ENCODE peak calls at places on chromosome 20, in six cellular contexts. R is dorsolateral prefrontal cortex; F is BJ; V is tibial artery; K is heart right ventricle; G is CD8-positive, alpha-beta memory T cell. O is an unnamed sample. For H3K27me3, the result is how much of the 10 kb centered on the place peaks cover.

GRCh38 chr20:45346291-45346718 is 1.9 kb downstream of the SDC4 start:
- DNase-seq in R (no peak), F (no peak), V (peak), K (no peak), G (no peak), O (no peak)

GRCh38 chr20:41618807-41619294 is 674 bp upstream of the CHD6 start:
- DNase-seq in R (peak), F (no peak), V (no peak), K (no peak), G (no peak), O (no peak)

GRCh38 chr20:45306431-45306982 is at the start of gene RBPJL:
- DNase-seq in R (no peak), F (no peak), V (peak), K (no peak), G (peak), O (no peak)

GRCh38 chr20:5316188-5317158 is at the start of gene PROKR2:
- DNase-seq in R (peak), F (no peak), V (peak), K (peak), G (no peak), O (no peak)

GRCh38 chr20:35718972-35719635 is 19.9 kb downstream of the ROMO1 start:
- DNase-seq in R (no peak), F (no peak), V (no peak), K (no peak), G (no peak), O (no peak)

GRCh38 chr20:49615401-49616153 is 47.6 kb upstream of the PTGIS start:
- DNase-seq in R (no peak), F (no peak), V (peak), K (peak), G (no peak), O (no peak)

GRCh38 chr20:48224531-48224930 is 439.2 kb upstream of the SULF2 start:
- DNase-seq in R (no peak), F (no peak), V (no peak), K (no peak), G (no peak), O (no peak)

GRCh38 chr20:53032021-53033001 is 60.2 kb downstream of the TSHZ2 start:
- DNase-seq in R (no peak), F (no peak), V (no peak), K (no peak), G (no peak), O (no peak)

GRCh38 chr20:37987602-37988290 is 45.5 kb downstream of the TTI1 start:
- DNase-seq in R (no peak), F (no peak), V (no peak), K (no peak), G (no peak), O (no peak)

GRCh38 chr20:568097-568864 is 24.7 kb upstream of the CSNK2A1 start:
- DNase-seq in R (no peak), F (no peak), V (no peak), K (peak), G (no peak), O (no peak)

GRCh38 chr20:25484911-25485511 is 77.5 kb downstream of the GINS1 start:
- DNase-seq in R (no peak), F (no peak), V (no peak), K (no peak), G (no peak), O (no peak)

GRCh38 chr20:47319517-47320252 is 36.8 kb downstream of the ZMYND8 start:
- DNase-seq in R (peak), F (no peak), V (no peak), K (peak), G (no peak), O (peak)

GRCh38 chr20:9032758-9033157 is 36.1 kb upstream of the PLCB4 start:
- DNase-seq in R (no peak), F (no peak), V (no peak), K (no peak), G (no peak), O (no peak)

GRCh38 chr20:23340524-23340923 is 10.1 kb upstream of the NXT1 start:
- DNase-seq in R (peak), F (no peak), V (peak), K (peak), G (no peak), O (peak)

GRCh38 chr20:39395478-39396291 is 433.5 kb downstream of the DHX35 start:
- DNase-seq in R (no peak), F (no peak), V (no peak), K (no peak), G (no peak), O (no peak)

GRCh38 chr20:11438412-11438811 is 479.3 kb upstream of the BTBD3 start:
- DNase-seq in R (no peak), F (no peak), V (no peak), K (no peak), G (no peak), O (no peak)

GRCh38 chr20:49447946-49448809 is 34.3 kb downstream of the KCNB1 start:
- DNase-seq in R (no peak), F (no peak), V (peak), K (peak), G (no peak), O (no peak)

GRCh38 chr20:40667503-40667902 is 21.5 kb downstream of the MAFB start:
- DNase-seq in R (no peak), F (no peak), V (no peak), K (no peak), G (no peak), O (no peak)

GRCh38 chr20:11271319-11271718 is 597.5 kb upstream of the JAG1 start:
- DNase-seq in R (no peak), F (no peak), V (no peak), K (no peak), G (no peak), O (no peak)

GRCh38 chr20:47620808-47621805 is 119.4 kb downstream of the NCOA3 start:
- DNase-seq in R (no peak), F (no peak), V (no peak), K (no peak), G (peak), O (no peak)

GRCh38 chr20:35618032-35618371 is 2.4 kb downstream of the SPAG4 start:
- DNase-seq in R (no peak), F (no peak), V (no peak), K (no peak), G (no peak), O (no peak)

GRCh38 chr20:15951711-15952110 is 621.5 kb downstream of the KIF16B start:
- DNase-seq in R (no peak), F (no peak), V (no peak), K (no peak), G (no peak), O (no peak)

GRCh38 chr20:53081916-53082863 is 110.0 kb downstream of the TSHZ2 start:
- DNase-seq in R (no peak), F (no peak), V (no peak), K (no peak), G (no peak), O (no peak)

GRCh38 chr20:51091564-51092195 is 68.8 kb upstream of the KCNG1 start:
- DNase-seq in R (no peak), F (no peak), V (no peak), K (no peak), G (no peak), O (no peak)

DNA sequence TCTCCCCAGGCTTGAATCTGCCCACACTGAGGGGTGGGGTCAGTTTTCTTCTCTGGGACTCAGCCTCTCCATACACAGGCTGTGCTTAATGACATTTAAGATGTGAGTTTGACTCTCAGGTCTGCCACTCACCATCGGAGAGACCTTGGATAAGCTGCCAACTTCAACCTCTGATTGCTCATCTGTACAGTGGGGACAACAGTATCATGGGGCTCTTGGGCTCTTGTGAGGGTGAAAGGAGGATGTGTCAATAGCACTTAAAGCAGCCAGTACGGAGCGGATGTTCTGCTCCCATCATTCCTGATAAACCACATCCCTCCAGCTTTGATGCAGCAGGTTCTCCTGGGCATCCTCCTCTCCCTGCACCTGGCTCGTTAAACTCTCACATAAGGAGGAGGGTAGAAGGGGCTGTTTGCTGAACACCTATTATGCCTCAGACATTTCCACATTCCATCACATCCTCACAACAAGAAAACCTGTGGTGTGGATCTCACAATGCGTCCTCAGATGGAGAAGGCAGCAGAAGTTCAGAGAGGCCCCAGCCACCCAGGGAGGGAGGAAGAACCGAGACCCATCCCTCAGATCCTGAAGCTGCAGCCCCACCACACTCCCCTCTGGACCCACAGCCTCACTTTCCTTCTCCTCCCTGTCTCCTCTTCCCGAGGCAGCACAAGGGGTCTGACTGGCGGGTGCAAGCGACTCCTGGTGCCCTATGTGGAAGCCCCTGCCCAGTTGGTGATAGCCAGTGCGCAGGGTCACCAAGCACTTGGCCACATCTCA is 1.9 kb upstream of the PDYN start:
- DNase-seq in R (no peak), F (no peak), V (no peak), K (no peak), G (no peak), O (no peak)
- H3K27me3 ChIP-seq in R (under half), F (under half), V (half or more), K (half or more), G (under half), O (under half)

GRCh38 chr20:12961725-12962124 is 47.0 kb upstream of the SPTLC3 start:
- DNase-seq in R (no peak), F (no peak), V (no peak), K (no peak), G (no peak), O (no peak)
- H3K27me3 ChIP-seq in R (under half), F (under half), V (under half), K (under half), G (under half), O (under half)

GRCh38 chr20:63431944-63432343 is 40.5 kb downstream of the KCNQ2 start:
- DNase-seq in R (no peak), F (no peak), V (no peak), K (no peak), G (no peak), O (no peak)

GRCh38 chr20:63428906-63429575 is 43.4 kb downstream of the KCNQ2 start:
- DNase-seq in R (no peak), F (no peak), V (no peak), K (no peak), G (no peak), O (no peak)

GRCh38 chr20:63432577-63433061 is 39.8 kb downstream of the KCNQ2 start:
- DNase-seq in R (no peak), F (no peak), V (no peak), K (no peak), G (no peak), O (no peak)

GRCh38 chr20:63429992-63430391 is 42.5 kb downstream of the KCNQ2 start:
- DNase-seq in R (no peak), F (no peak), V (no peak), K (no peak), G (no peak), O (no peak)

GRCh38 chr20:63430891-63431290 is 41.6 kb downstream of the KCNQ2 start:
- DNase-seq in R (no peak), F (no peak), V (no peak), K (no peak), G (no peak), O (no peak)
- H3K27me3 ChIP-seq in R (under half), F (under half), V (half or more), K (under half), G (under half), O (half or more)

DNA sequence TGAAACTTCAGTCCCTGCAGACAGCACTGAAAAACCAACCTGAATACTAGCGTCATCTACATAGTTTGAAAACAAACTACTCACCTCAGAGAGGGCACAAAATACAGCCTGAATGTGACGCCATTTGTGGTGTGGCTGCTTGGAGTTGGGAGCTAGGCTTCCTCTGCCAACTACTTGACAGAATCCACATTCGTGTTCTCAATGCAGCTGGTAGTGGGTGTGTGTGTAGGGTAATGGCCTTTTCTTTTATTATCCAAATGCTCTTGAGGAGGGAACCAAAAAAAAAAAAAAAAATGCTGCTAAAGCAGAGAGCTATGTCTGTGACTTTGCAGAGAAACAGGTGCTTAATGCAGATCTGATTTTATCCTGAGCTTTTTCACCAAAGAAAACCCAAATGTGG is 207.8 kb downstream of the OTOR start:
- DNase-seq in R (peak), F (no peak), V (no peak), K (no peak), G (no peak), O (no peak)
- H3K27me3 ChIP-seq in R (under half), F (under half), V (under half), K (under half), G (under half), O (under half)

DNA sequence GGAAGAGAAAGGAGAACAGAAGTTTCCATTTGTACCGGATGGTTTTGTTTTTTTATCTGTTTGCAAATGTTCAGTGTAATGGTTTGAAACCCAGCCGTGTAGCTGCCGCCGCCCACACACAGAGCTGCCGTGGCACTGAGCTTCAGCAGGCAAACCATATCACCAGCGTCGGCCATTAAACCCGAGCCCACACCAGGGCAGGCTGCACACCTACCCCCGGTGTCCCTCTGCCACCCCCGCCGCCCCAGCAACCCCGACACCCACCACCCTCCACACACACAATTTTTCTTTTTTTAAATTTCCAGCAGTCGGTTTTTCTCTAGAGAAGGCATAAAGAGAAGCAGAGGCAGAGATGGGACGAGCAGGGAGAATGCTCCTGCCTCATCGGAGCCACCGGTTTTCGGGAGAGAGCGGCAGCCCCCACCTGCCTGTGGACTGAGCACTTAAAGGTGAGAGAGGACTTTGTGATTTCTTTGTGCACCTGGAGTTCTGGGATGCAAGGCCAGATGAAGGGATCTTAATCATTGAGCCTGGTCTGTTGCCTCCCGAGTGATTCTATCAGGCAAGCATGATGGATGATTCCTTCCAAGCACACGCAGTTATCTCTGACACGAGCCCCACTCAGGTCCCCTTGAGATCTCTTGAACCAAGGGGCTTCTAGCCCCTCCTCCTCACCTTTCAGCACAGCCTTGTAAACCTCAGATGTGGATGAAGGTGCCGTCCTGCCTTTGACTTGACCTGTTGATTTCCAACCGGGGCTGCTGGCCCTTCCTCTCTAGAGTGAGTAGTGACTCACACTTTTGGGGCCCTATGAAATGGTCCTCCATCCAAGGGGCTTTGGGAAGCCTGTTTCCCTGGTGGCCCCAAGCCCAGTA is 17.5 kb upstream of the ZNF831 start:
- DNase-seq in R (peak), F (no peak), V (peak), K (no peak), G (peak), O (peak)
- H3K27me3 ChIP-seq in R (under half), F (under half), V (under half), K (under half), G (under half), O (under half)

DNA sequence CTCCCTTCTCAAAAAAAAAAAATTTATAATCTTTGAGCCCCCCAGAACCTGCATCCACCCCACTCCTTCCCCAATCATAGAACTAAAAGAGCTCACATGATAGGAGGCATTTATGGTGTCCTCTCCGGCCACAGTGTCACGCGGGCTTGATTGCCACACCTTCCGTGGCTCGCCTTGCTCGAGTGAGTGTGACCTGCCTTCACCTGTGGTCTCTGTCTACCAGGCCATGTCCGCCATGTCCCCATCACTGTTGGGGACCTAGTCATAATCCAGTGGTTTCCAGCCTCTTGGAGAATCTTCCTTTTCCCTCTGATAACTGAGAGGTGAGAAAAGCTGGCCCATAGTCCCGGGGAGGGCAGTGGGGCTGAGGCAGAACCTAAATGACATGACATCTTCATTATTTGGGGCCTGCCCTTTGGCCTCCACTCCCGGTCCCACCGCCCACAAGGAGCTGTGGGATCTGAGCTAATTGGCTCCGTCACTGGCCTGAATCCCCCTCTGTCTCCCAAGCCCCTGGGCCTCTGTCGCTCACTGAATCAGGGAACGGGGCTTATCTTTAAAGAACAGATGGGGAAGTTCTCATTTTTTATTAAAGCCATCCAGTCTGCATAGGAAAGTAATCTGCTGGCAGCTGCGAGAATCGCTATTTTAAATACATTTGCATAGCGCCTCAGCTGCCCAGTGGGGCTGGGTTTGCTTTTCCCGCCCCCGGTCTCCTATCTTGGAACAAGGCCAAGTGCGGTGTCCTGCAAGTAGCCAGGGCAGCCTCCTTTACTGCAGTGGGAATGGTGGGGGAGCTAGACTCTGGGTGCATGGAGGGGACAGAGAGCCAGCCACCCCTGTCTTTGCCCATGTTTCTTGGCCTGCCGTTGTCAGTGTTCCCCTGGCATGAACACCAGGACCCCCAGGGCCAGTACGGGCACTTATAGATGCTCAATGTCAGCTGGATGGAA is 197.6 kb upstream of the PMEPA1 start:
- DNase-seq in R (no peak), F (no peak), V (peak), K (no peak), G (no peak), O (no peak)
- H3K27me3 ChIP-seq in R (under half), F (under half), V (under half), K (under half), G (under half), O (under half)

GRCh38 chr20:20369353-20370086 is 1.6 kb downstream of the INSM1 start:
- DNase-seq in R (peak), F (no peak), V (no peak), K (no peak), G (no peak), O (no peak)

GRCh38 chr20:20366896-20367680 is 816 bp upstream of the INSM1 start:
- DNase-seq in R (peak), F (no peak), V (no peak), K (no peak), G (no peak), O (no peak)

GRCh38 chr20:20367681-20368413 is at the start of gene INSM1:
- DNase-seq in R (peak), F (no peak), V (no peak), K (no peak), G (no peak), O (no peak)

GRCh38 chr20:20370087-20370575 is 2.2 kb downstream of the INSM1 start:
- DNase-seq in R (no peak), F (no peak), V (no peak), K (no peak), G (no peak), O (no peak)

GRCh38 chr20:20368414-20369352 is 779 bp downstream of the INSM1 start:
- DNase-seq in R (no peak), F (no peak), V (no peak), K (no peak), G (no peak), O (no peak)
- H3K27me3 ChIP-seq in R (half or more), F (under half), V (half or more), K (half or more), G (under half), O (under half)

GRCh38 chr20:31859266-31859997 is 10.9 kb downstream of the DUSP15 start:
- DNase-seq in R (no peak), F (no peak), V (no peak), K (no peak), G (no peak), O (peak)

GRCh38 chr20:31861346-31862156 is 8.8 kb downstream of the DUSP15 start:
- DNase-seq in R (no peak), F (no peak), V (no peak), K (peak), G (peak), O (peak)

GRCh38 chr20:31857861-31858835 is 12.2 kb downstream of the DUSP15 start:
- DNase-seq in R (peak), F (no peak), V (peak), K (no peak), G (no peak), O (no peak)

GRCh38 chr20:31860431-31861345 is 9.6 kb downstream of the DUSP15 start:
- DNase-seq in R (no peak), F (no peak), V (no peak), K (no peak), G (no peak), O (no peak)

DNA sequence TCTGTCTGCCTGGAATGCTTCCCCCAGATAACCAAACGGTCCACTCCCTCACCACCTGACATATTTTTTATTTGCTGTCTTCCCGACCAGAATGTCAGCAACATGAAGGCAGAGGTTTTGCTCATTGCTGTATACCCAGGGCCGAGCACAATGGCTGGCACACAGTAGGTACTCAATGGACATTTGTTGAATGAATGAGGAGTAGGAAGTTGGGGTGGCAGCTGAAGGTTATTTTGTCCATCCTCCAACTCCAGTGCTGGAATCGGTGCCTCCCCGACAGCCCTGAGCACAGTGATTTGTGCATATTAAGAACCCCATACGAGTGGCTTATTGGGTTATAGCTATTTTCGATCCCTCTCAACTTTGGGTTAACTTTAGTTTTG is 10.3 kb downstream of the DUSP15 start:
- DNase-seq in R (no peak), F (no peak), V (no peak), K (no peak), G (no peak), O (no peak)
- H3K27me3 ChIP-seq in R (under half), F (under half), V (half or more), K (under half), G (under half), O (under half)